ENCODE peak calls at places on chromosomes 12 and 14, in four cellular contexts. P is foreskin fibroblast; J is tibial artery; G is CD8-positive, alpha-beta T cell. K is an unnamed sample.

GRCh38 chr14:51872396-51872795 is 12.0 kb downstream of the GNG2 start:
- DNase-seq in P (no peak), J (no peak), G (no peak), K (no peak)

GRCh38 chr14:98177551-98177950 is 1094.4 kb downstream of the BCL11B start:
- DNase-seq in P (no peak), J (no peak), G (no peak), K (no peak)

GRCh38 chr14:20332946-20333782 is at the start of gene CCNB1IP1:
- DNase-seq in P (peak), J (peak), G (peak), K (peak)

GRCh38 chr12:102618197-102618897 is 138.0 kb upstream of the IGF1 start:
- DNase-seq in P (no peak), J (no peak), G (no peak), K (no peak)

GRCh38 chr14:51547260-51547659 is 104.5 kb upstream of the FRMD6 start:
- DNase-seq in P (peak), J (peak), G (no peak), K (no peak)

GRCh38 chr12:66268562-66268961 is 33.7 kb upstream of the HELB start:
- DNase-seq in P (no peak), J (no peak), G (no peak), K (no peak)

GRCh38 chr14:51596473-51596870 is 55.2 kb upstream of the FRMD6 start:
- DNase-seq in P (no peak), J (no peak), G (no peak), K (no peak)

GRCh38 chr12:45130881-45131281 is 80.0 kb upstream of the DBX2 start:
- DNase-seq in P (peak), J (no peak), G (peak), K (no peak)

GRCh38 chr12:104049278-104050257 is at the start of gene GLT8D2:
- DNase-seq in P (peak), J (peak), G (no peak), K (no peak)

GRCh38 chr14:87005336-87005735 is 987.6 kb downstream of the GALC start:
- DNase-seq in P (no peak), J (no peak), G (no peak), K (no peak)

GRCh38 chr14:64209428-64210165 is 84.6 kb downstream of the ESR2 start:
- DNase-seq in P (peak), J (no peak), G (no peak), K (no peak)

GRCh38 chr14:46048127-46048526 is 603.5 kb downstream of the RPL10L start:
- DNase-seq in P (peak), J (no peak), G (no peak), K (no peak)

GRCh38 chr12:10025236-10025635 is 5.2 kb upstream of the CLEC9A start:
- DNase-seq in P (no peak), J (no peak), G (no peak), K (no peak)

GRCh38 chr12:75672212-75672611 is 160.8 kb upstream of the KRR1 start:
- DNase-seq in P (no peak), J (no peak), G (no peak), K (no peak)

GRCh38 chr12:117685115-117685926 is 283.5 kb downstream of the KSR2 start:
- DNase-seq in P (peak), J (peak), G (no peak), K (no peak)

GRCh38 chr14:97218713-97219355 is 421.7 kb downstream of the VRK1 start:
- DNase-seq in P (no peak), J (no peak), G (peak), K (no peak)

GRCh38 chr12:120797677-120798642 is 72.3 kb downstream of the ACADS start:
- DNase-seq in P (no peak), J (no peak), G (no peak), K (no peak)

GRCh38 chr14:22220427-22220826 is 368.6 kb downstream of the DAD1 start:
- DNase-seq in P (no peak), J (no peak), G (no peak), K (no peak)

GRCh38 chr14:68553326-68553725 is 239.5 kb downstream of the ZFP36L1 start:
- DNase-seq in P (no peak), J (no peak), G (no peak), K (no peak)

GRCh38 chr12:32755051-32755653 is 545 bp downstream of the YARS2 start:
- DNase-seq in P (peak), J (peak), G (peak), K (no peak)

GRCh38 chr12:113910751-113911272 is 55.3 kb downstream of the RBM19 start:
- DNase-seq in P (no peak), J (no peak), G (no peak), K (no peak)

GRCh38 chr12:91667698-91668097 is 477.9 kb downstream of the BTG1 start:
- DNase-seq in P (no peak), J (no peak), G (no peak), K (no peak)

GRCh38 chr12:32312049-32312670 is 87.2 kb upstream of the FGD4 start:
- DNase-seq in P (peak), J (no peak), G (no peak), K (no peak)

GRCh38 chr14:57352771-57353170 is 37.6 kb upstream of the NAA30 start:
- DNase-seq in P (no peak), J (no peak), G (no peak), K (no peak)

GRCh38 chr14:76673261-76673660 is 88.0 kb upstream of the VASH1 start:
- DNase-seq in P (no peak), J (no peak), G (no peak), K (no peak)

GRCh38 chr12:131755305-131756113 is 44.6 kb downstream of the SFSWAP start:
- DNase-seq in P (no peak), J (no peak), G (peak), K (no peak)

GRCh38 chr14:103624860-103625259 is 4.2 kb upstream of the KLC1 start:
- DNase-seq in P (peak), J (peak), G (peak), K (no peak)

GRCh38 chr14:79021756-79022155 is 851.6 kb downstream of the NRXN3 start:
- DNase-seq in P (no peak), J (no peak), G (no peak), K (no peak)

GRCh38 chr14:92544051-92544730 is 30.6 kb downstream of the RIN3 start:
- DNase-seq in P (no peak), J (no peak), G (no peak), K (no peak)

GRCh38 chr14:51849095-51849494 is 11.3 kb upstream of the GNG2 start:
- DNase-seq in P (peak), J (no peak), G (peak), K (no peak)

GRCh38 chr14:99481745-99482099 is 513 bp downstream of the CCNK start:
- DNase-seq in P (no peak), J (no peak), G (peak), K (no peak)

GRCh38 chr12:50948798-50949197 is 3.5 kb upstream of the HIGD1C start:
- DNase-seq in P (peak), J (no peak), G (no peak), K (no peak)

GRCh38 chr14:35319509-35319908 is 27.3 kb downstream of the PSMA6 start:
- DNase-seq in P (no peak), J (no peak), G (no peak), K (no peak)

GRCh38 chr12:131387281-131388163 is 323.4 kb upstream of the SFSWAP start:
- DNase-seq in P (no peak), J (no peak), G (no peak), K (no peak)

GRCh38 chr14:68885226-68886108 is 92.6 kb upstream of the ZFP36L1 start:
- DNase-seq in P (no peak), J (peak), G (no peak), K (no peak)

GRCh38 chr12:110343921-110344555 is 59.5 kb downstream of the ANAPC7 start:
- DNase-seq in P (no peak), J (no peak), G (no peak), K (no peak)

GRCh38 chr12:78241472-78241871 is 410.8 kb downstream of the NAV3 start:
- DNase-seq in P (no peak), J (no peak), G (no peak), K (no peak)

GRCh38 chr12:26091837-26092236 is 33.0 kb downstream of the BHLHE41 start:
- DNase-seq in P (no peak), J (no peak), G (no peak), K (no peak)
- TF ChIP-seq CTCF in P (no peak), J (no peak), G (no peak), K (peak)

GRCh38 chr14:65412881-65413738 is 580 bp downstream of the FUT8 start:
- DNase-seq in P (peak), J (no peak), G (peak), K (no peak)
- TF ChIP-seq CTCF in P (no peak), J (no peak), G (no peak), K (no peak)

DNA sequence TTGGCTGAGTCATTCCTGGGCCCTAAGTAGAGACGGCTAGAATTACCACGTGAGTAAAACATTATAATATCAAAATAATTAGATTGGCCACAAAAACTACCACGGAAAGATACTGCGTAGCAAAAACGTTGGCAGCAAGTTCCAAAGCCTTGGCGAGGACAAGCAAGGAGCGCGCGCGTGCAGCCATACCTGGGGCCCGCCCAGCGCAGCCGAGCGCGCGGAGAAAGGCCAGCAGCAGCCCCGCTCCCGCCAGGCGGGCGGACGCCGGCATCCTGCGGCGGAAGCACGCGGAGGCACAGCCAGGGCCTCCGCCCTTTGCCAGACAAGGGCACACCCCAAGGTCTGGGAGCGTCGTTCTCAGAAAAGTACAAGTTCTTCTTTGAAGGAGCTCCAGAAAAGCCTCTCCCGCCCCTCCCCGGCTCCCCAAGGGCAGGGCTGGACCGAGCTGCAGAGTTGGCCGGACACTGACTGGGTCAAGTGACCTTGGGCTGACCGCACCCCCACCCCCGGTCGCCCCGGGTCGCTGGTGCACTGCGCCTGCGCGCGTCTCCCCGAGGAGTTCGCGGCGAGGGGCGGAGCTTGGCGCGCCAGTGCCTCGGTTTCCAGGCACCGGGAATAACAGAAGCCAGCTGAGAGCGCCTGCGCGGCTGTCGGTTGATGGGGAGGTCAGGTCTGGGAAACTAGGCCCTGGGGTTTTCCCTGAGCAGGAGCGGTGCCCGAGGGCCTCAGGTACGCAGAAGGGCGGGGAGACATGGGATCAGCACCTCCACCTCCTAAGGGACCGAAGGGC is at the start of gene ZC2HC1C:
- DNase-seq in P (peak), J (peak), G (peak), K (peak)
- TF ChIP-seq CTCF in P (no peak), J (no peak), G (no peak), K (no peak)

GRCh38 chr12:49633703-49634311 is 10.4 kb downstream of the PRPF40B start:
- DNase-seq in P (no peak), J (no peak), G (no peak), K (no peak)

GRCh38 chr12:49632401-49632800 is 9.0 kb downstream of the PRPF40B start:
- DNase-seq in P (no peak), J (no peak), G (no peak), K (no peak)

GRCh38 chr12:49632986-49633702 is 9.8 kb downstream of the PRPF40B start:
- DNase-seq in P (no peak), J (no peak), G (no peak), K (no peak)

GRCh38 chr12:49627752-49628360 is 4.5 kb downstream of the PRPF40B start:
- DNase-seq in P (peak), J (no peak), G (no peak), K (no peak)

GRCh38 chr12:49631336-49631907 is 8.1 kb downstream of the PRPF40B start:
- DNase-seq in P (no peak), J (no peak), G (no peak), K (no peak)
- TF ChIP-seq CTCF in P (no peak), J (no peak), G (no peak), K (no peak)

DNA sequence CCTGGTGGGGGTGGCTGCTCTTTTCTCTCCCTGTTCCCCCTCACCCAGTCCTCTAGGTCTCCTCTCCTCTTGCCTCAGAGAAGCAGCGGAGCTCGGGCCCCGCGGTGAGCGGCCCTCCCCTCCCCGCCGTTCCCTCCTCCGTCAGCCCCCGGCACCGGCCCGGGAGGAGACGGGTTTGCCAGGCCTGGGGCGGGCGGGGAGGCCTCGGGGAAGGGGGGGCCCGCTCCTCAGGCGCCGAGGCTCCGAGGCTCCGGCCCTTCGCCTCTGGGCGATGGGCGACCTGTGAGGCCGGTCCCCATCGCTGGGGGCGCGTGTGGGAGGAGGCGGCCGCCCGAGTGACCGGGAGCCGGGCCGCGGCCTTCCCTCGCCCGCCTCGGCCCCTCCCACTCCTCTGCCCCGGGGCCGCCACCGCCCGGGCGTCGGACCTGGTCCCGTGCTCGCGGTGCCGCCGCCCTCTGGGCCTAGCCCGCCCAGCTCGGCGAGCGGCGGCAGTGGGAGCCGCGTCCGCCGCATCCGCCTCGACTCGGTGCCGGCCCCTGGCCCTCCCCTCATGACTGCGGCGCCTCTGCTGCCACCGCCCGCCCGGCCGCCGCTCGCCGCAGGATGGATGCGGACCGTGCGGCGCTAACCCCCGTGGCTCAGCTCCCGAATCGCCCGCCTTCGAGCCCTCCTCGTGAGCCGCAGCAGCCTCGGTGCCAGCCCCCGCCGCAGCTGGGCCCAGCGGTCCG is 458 bp downstream of the WNK1 start:
- DNase-seq in P (peak), J (peak), G (peak), K (no peak)
- TF ChIP-seq CTCF in P (no peak), J (peak), G (no peak), K (no peak)

GRCh38 chr14:71209888-71210287 is 302.6 kb downstream of the PCNX1 start:
- DNase-seq in P (no peak), J (no peak), G (no peak), K (no peak)

GRCh38 chr14:71212093-71212492 is 304.8 kb downstream of the PCNX1 start:
- DNase-seq in P (no peak), J (no peak), G (no peak), K (no peak)

GRCh38 chr14:71206123-71206522 is 298.9 kb downstream of the PCNX1 start:
- DNase-seq in P (no peak), J (no peak), G (no peak), K (no peak)

GRCh38 chr14:71206766-71207371 is 299.6 kb downstream of the PCNX1 start:
- DNase-seq in P (peak), J (peak), G (no peak), K (no peak)

DNA sequence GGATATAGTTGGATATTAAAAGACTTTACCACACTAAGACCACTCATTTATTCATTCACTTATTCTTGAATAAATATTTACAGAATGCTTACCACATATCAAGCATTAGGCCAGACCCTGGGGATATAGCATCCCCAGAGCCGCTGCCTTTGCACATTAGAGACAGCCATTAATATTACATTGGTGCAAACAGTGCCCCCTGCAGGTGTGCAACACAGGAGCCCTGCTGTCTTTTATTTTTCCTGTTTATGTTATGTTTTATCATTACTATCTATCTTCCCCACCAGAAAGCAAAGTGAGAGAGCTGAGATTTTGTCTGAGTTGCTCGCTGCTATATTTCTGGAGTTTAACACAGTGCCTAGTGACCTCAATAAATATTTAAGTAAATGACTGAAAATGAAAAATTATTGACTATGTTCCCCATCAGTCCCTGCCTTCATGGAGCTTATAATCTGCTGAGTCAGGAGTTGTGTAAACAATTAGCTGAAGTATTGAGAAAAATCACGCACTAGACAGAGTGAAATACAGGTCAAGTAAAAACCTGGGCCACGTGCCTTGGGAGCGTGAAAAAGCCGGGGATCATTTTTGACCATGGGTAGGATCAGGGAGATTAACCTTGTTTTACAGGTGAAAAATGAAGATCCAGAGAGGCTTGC is 301.6 kb downstream of the PCNX1 start:
- DNase-seq in P (no peak), J (no peak), G (no peak), K (no peak)
- TF ChIP-seq CTCF in P (no peak), J (no peak), G (no peak), K (no peak)

GRCh38 chr14:53409289-53409688 is 256.2 kb upstream of the DDHD1 start:
- DNase-seq in P (no peak), J (no peak), G (no peak), K (no peak)

GRCh38 chr14:53409974-53410373 is 256.9 kb upstream of the DDHD1 start:
- DNase-seq in P (peak), J (no peak), G (no peak), K (no peak)

GRCh38 chr14:53411110-53411509 is 258.0 kb upstream of the DDHD1 start:
- DNase-seq in P (peak), J (no peak), G (no peak), K (no peak)

GRCh38 chr14:53408175-53408879 is 255.2 kb upstream of the DDHD1 start:
- DNase-seq in P (no peak), J (no peak), G (no peak), K (no peak)

DNA sequence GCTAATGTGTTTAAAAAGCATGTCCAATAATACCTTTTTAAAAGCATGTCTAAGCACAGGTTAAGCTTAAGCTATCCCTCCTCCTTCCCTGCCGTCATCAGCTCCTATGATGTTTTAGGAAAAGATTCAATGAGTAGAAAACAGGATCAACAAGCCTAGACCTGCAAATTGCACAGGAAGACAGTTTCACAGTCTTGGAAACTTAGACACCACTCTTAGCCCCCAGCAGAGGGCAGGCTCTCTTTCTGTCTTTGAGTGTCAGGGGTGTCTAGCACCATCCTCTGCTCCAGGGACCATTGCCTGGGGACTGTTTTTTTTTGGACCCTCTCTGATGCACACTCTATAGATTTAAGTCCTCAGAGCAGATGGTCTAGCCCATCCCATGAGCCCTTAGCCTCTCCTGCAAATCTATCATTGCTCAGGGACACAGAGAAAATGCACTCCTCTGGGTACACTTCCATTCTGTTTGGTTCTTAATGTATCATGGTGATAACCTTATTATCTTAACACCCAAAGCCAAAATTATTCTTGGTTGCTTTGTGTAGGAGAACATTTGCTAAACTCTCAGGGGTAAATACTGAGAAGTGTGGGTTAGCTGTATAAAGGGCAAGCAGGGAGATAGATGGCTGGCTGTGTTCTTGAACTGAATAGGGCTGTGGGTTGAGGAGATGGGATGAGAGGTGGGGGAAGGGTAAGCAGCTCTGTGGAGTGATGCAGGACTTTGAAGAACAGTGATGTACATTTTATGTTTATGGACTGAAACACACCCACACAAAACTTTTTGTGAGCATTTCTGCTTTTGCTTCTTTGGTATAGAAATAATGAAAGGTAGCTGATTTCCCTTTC is 259.9 kb upstream of the DDHD1 start:
- DNase-seq in P (no peak), J (no peak), G (no peak), K (no peak)
- TF ChIP-seq CTCF in P (peak), J (no peak), G (no peak), K (peak)